ENCODE peak calls at places on chromosomes 3 and 15, in ten cellular contexts. One of them, this sample, is unnamed.
A peak's percentile ranks its signal among the peaks of the same experiment; 100 is the strongest.

GRCh38 chr3:50340404-50341329 is at the start of gene RASSF1:
- DNase-seq in activated CD8-positive, alpha-beta memory T cell treated with anti-CD3 and anti-CD28 coated beads, Interleukin-2, amount 50 U/mL, for 48 hours: peak; percentile 85
- DNase-seq in ovary: peak; percentile 71
- DNase-seq in posterior vena cava: peak; percentile 95
- DNase-seq in skeletal muscle cell: no peak
- DNase-seq in NCI-H460: no peak
- DNase-seq in astrocyte of the hippocampus: no peak
- DNase-seq in G401: peak; percentile 57
- DNase-seq in stromal cell of bone marrow: no peak
- DNase-seq in anterior cingulate cortex: no peak
- DNase-seq in this sample: peak; percentile 89

GRCh38 chr3:61009025-61009424 is 242.2 kb downstream of the FHIT start:
- DNase-seq in activated CD8-positive, alpha-beta memory T cell treated with anti-CD3 and anti-CD28 coated beads, Interleukin-2, amount 50 U/mL, for 48 hours: no peak
- DNase-seq in ovary: no peak
- DNase-seq in posterior vena cava: no peak
- DNase-seq in skeletal muscle cell: no peak
- DNase-seq in NCI-H460: no peak
- DNase-seq in astrocyte of the hippocampus: no peak
- DNase-seq in G401: no peak
- DNase-seq in stromal cell of bone marrow: no peak
- DNase-seq in anterior cingulate cortex: peak; percentile 2
- DNase-seq in this sample: peak; percentile 55

GRCh38 chr15:62889734-62890505 is 152.6 kb upstream of the TPM1 start:
- DNase-seq in activated CD8-positive, alpha-beta memory T cell treated with anti-CD3 and anti-CD28 coated beads, Interleukin-2, amount 50 U/mL, for 48 hours: no peak
- DNase-seq in ovary: no peak
- DNase-seq in posterior vena cava: no peak
- DNase-seq in skeletal muscle cell: no peak
- DNase-seq in NCI-H460: no peak
- DNase-seq in astrocyte of the hippocampus: peak; percentile 86
- DNase-seq in G401: no peak
- DNase-seq in stromal cell of bone marrow: peak; percentile 56
- DNase-seq in anterior cingulate cortex: no peak
- DNase-seq in this sample: no peak

GRCh38 chr3:56960234-56960917 is 100.1 kb upstream of the SPATA12 start:
- DNase-seq in activated CD8-positive, alpha-beta memory T cell treated with anti-CD3 and anti-CD28 coated beads, Interleukin-2, amount 50 U/mL, for 48 hours: no peak
- DNase-seq in ovary: no peak
- DNase-seq in posterior vena cava: no peak
- DNase-seq in skeletal muscle cell: no peak
- DNase-seq in NCI-H460: no peak
- DNase-seq in astrocyte of the hippocampus: no peak
- DNase-seq in G401: no peak
- DNase-seq in stromal cell of bone marrow: no peak
- DNase-seq in anterior cingulate cortex: no peak
- DNase-seq in this sample: no peak

GRCh38 chr3:62870321-62870720 is 4.9 kb downstream of the CADPS start:
- DNase-seq in activated CD8-positive, alpha-beta memory T cell treated with anti-CD3 and anti-CD28 coated beads, Interleukin-2, amount 50 U/mL, for 48 hours: no peak
- DNase-seq in ovary: no peak
- DNase-seq in posterior vena cava: no peak
- DNase-seq in skeletal muscle cell: peak; percentile 28
- DNase-seq in NCI-H460: no peak
- DNase-seq in astrocyte of the hippocampus: peak; percentile 54
- DNase-seq in G401: no peak
- DNase-seq in stromal cell of bone marrow: peak; percentile 9
- DNase-seq in anterior cingulate cortex: no peak
- DNase-seq in this sample: no peak

GRCh38 chr15:56586206-56586605 is 121.3 kb upstream of the MNS1 start:
- DNase-seq in activated CD8-positive, alpha-beta memory T cell treated with anti-CD3 and anti-CD28 coated beads, Interleukin-2, amount 50 U/mL, for 48 hours: no peak
- DNase-seq in ovary: no peak
- DNase-seq in posterior vena cava: no peak
- DNase-seq in skeletal muscle cell: no peak
- DNase-seq in NCI-H460: no peak
- DNase-seq in astrocyte of the hippocampus: no peak
- DNase-seq in G401: no peak
- DNase-seq in stromal cell of bone marrow: no peak
- DNase-seq in anterior cingulate cortex: no peak
- DNase-seq in this sample: no peak

GRCh38 chr3:98223907-98224672 is 40.0 kb upstream of the OR5H6 start:
- DNase-seq in activated CD8-positive, alpha-beta memory T cell treated with anti-CD3 and anti-CD28 coated beads, Interleukin-2, amount 50 U/mL, for 48 hours: no peak
- DNase-seq in ovary: no peak
- DNase-seq in posterior vena cava: no peak
- DNase-seq in skeletal muscle cell: no peak
- DNase-seq in NCI-H460: no peak
- DNase-seq in astrocyte of the hippocampus: peak; percentile 3
- DNase-seq in G401: no peak
- DNase-seq in stromal cell of bone marrow: no peak
- DNase-seq in anterior cingulate cortex: no peak
- DNase-seq in this sample: no peak

GRCh38 chr15:85354432-85354831 is 26.0 kb upstream of the AKAP13 start:
- DNase-seq in activated CD8-positive, alpha-beta memory T cell treated with anti-CD3 and anti-CD28 coated beads, Interleukin-2, amount 50 U/mL, for 48 hours: no peak
- DNase-seq in ovary: no peak
- DNase-seq in posterior vena cava: no peak
- DNase-seq in skeletal muscle cell: no peak
- DNase-seq in NCI-H460: no peak
- DNase-seq in astrocyte of the hippocampus: peak; percentile 88
- DNase-seq in G401: no peak
- DNase-seq in stromal cell of bone marrow: no peak
- DNase-seq in anterior cingulate cortex: no peak
- DNase-seq in this sample: no peak

GRCh38 chr3:70726966-70727365 is 414.5 kb upstream of the MDFIC2 start:
- DNase-seq in activated CD8-positive, alpha-beta memory T cell treated with anti-CD3 and anti-CD28 coated beads, Interleukin-2, amount 50 U/mL, for 48 hours: no peak
- DNase-seq in ovary: no peak
- DNase-seq in posterior vena cava: no peak
- DNase-seq in skeletal muscle cell: no peak
- DNase-seq in NCI-H460: no peak
- DNase-seq in astrocyte of the hippocampus: peak; percentile 66
- DNase-seq in G401: no peak
- DNase-seq in stromal cell of bone marrow: no peak
- DNase-seq in anterior cingulate cortex: no peak
- DNase-seq in this sample: no peak

GRCh38 chr3:115595611-115596010 is 27.7 kb upstream of the GAP43 start:
- DNase-seq in activated CD8-positive, alpha-beta memory T cell treated with anti-CD3 and anti-CD28 coated beads, Interleukin-2, amount 50 U/mL, for 48 hours: no peak
- DNase-seq in ovary: no peak
- DNase-seq in posterior vena cava: no peak
- DNase-seq in skeletal muscle cell: peak; percentile 28
- DNase-seq in NCI-H460: no peak
- DNase-seq in astrocyte of the hippocampus: peak; percentile 16
- DNase-seq in G401: no peak
- DNase-seq in stromal cell of bone marrow: no peak
- DNase-seq in anterior cingulate cortex: no peak
- DNase-seq in this sample: no peak